ENCODE peak calls at places on chromosomes 6 and 20, in five cellular contexts. U is germinal center; F is ACHN; Z is activated CD8-positive, alpha-beta memory T cell treated with anti-CD3 and anti-CD28 coated beads for 4 hours; E is right cardiac atrium. B is an unnamed sample.

GRCh38 chr6:44062771-44063560 is 64.3 kb downstream of the MRPL14 start:
- DNase-seq in U (peak; percentile 35), F (no peak), Z (no peak), E (peak; percentile 79), B (no peak)

GRCh38 chr6:169273511-169273910 is 19.9 kb upstream of the THBS2 start:
- DNase-seq in U (no peak), F (no peak), Z (no peak), E (no peak), B (no peak)

GRCh38 chr20:50372770-50373088 is 137.5 kb upstream of the PTPN1 start:
- DNase-seq in U (no peak), F (peak; percentile 28), Z (no peak), E (no peak), B (no peak)

GRCh38 chr20:58162976-58163375 is 65.5 kb downstream of the ANKRD60 start:
- DNase-seq in U (no peak), F (no peak), Z (no peak), E (no peak), B (no peak)

GRCh38 chr6:147531321-147531720 is 22.8 kb downstream of the SAMD5 start:
- DNase-seq in U (no peak), F (no peak), Z (no peak), E (no peak), B (no peak)

GRCh38 chr6:52155791-52156576 is 30.2 kb upstream of the IL17A start:
- DNase-seq in U (no peak), F (peak; percentile 42), Z (no peak), E (no peak), B (peak; percentile 27)

GRCh38 chr6:108423982-108424695 is 129.3 kb downstream of the AFG1L start:
- DNase-seq in U (no peak), F (no peak), Z (no peak), E (no peak), B (no peak)

GRCh38 chr6:63663147-63663877 is 27.7 kb downstream of the PHF3 start:
- DNase-seq in U (no peak), F (peak; percentile 13), Z (no peak), E (no peak), B (no peak)

GRCh38 chr6:162974685-162975084 is 246.9 kb downstream of the PACRG start:
- DNase-seq in U (no peak), F (no peak), Z (no peak), E (no peak), B (no peak)

GRCh38 chr6:21185849-21186478 is 407.6 kb upstream of the SOX4 start:
- DNase-seq in U (no peak), F (no peak), Z (no peak), E (no peak), B (no peak)

GRCh38 chr20:44198872-44199271 is 11.7 kb downstream of the OSER1 start:
- DNase-seq in U (no peak), F (no peak), Z (no peak), E (no peak), B (no peak)

GRCh38 chr20:41956316-41957050 is 338.3 kb upstream of the CHD6 start:
- DNase-seq in U (peak; percentile 11), F (peak; percentile 46), Z (no peak), E (no peak), B (peak; percentile 17)

GRCh38 chr6:88483424-88483823 is 317.3 kb upstream of the CNR1 start:
- DNase-seq in U (no peak), F (no peak), Z (no peak), E (no peak), B (no peak)

GRCh38 chr6:122657601-122658000 is 47.4 kb downstream of the PKIB start:
- DNase-seq in U (no peak), F (no peak), Z (no peak), E (no peak), B (no peak)

GRCh38 chr20:9035129-9035528 is 33.8 kb upstream of the PLCB4 start:
- DNase-seq in U (no peak), F (peak; percentile 86), Z (no peak), E (no peak), B (no peak)

GRCh38 chr6:133404728-133405127 is 163.6 kb downstream of the EYA4 start:
- DNase-seq in U (no peak), F (no peak), Z (no peak), E (no peak), B (no peak)